ENCODE peak calls at places on chromosomes 1 and 21, in ten cellular contexts. One of them, this sample, is unnamed.

GRCh38 chr1:51519857-51520699 is 1.0 kb upstream of the EPS15 start:
- DNase-seq in AG09309: peak; percentile 74
- DNase-seq in AG10803: no peak
- DNase-seq in psoas muscle: no peak
- DNase-seq in CD4-positive, alpha-beta T cell: no peak
- DNase-seq in MCF 10A: no peak
- DNase-seq in uterus: no peak
- DNase-seq in B cell: peak; percentile 20
- DNase-seq in cardiac fibroblast: peak; percentile 78
- DNase-seq in fibroblast of lung: peak; percentile 96
- DNase-seq in this sample: no peak

GRCh38 chr1:182615468-182616129 is 11.4 kb upstream of the RGS16 start:
- DNase-seq in AG10803: peak; percentile 60
- DNase-seq in AG09309: no peak
- DNase-seq in cardiac fibroblast: peak; percentile 52
- DNase-seq in CD4-positive, alpha-beta T cell: peak; percentile 46
- DNase-seq in fibroblast of lung: peak; percentile 56
- DNase-seq in B cell: peak; percentile 53
- DNase-seq in psoas muscle: peak; percentile 70
- DNase-seq in MCF 10A: peak; percentile 38
- DNase-seq in uterus: peak; percentile 63
- DNase-seq in this sample: no peak

GRCh38 chr1:154534263-154534844 is 24.1 kb downstream of the UBE2Q1 start:
- DNase-seq in AG10803: peak; percentile 14
- DNase-seq in AG09309: no peak
- DNase-seq in cardiac fibroblast: peak; percentile 27
- DNase-seq in CD4-positive, alpha-beta T cell: no peak
- DNase-seq in uterus: no peak
- DNase-seq in fibroblast of lung: peak; percentile 27
- DNase-seq in B cell: no peak
- DNase-seq in MCF 10A: peak; percentile 76
- DNase-seq in psoas muscle: no peak
- DNase-seq in this sample: no peak

GRCh38 chr1:151145158-151146071 is 1.0 kb downstream of the SEMA6C start:
- DNase-seq in MCF 10A: no peak
- DNase-seq in AG10803: no peak
- DNase-seq in fibroblast of lung: peak; percentile 4
- DNase-seq in AG09309: no peak
- DNase-seq in uterus: no peak
- DNase-seq in psoas muscle: no peak
- DNase-seq in cardiac fibroblast: peak; percentile 14
- DNase-seq in CD4-positive, alpha-beta T cell: no peak
- DNase-seq in B cell: peak; percentile 47
- DNase-seq in this sample: no peak

GRCh38 chr1:75233302-75233929 is 99.2 kb downstream of the LHX8 start:
- DNase-seq in fibroblast of lung: peak; percentile 35
- DNase-seq in B cell: peak; percentile 50
- DNase-seq in cardiac fibroblast: peak; percentile 40
- DNase-seq in AG09309: no peak
- DNase-seq in CD4-positive, alpha-beta T cell: no peak
- DNase-seq in AG10803: peak; percentile 15
- DNase-seq in MCF 10A: peak; percentile 62
- DNase-seq in psoas muscle: no peak
- DNase-seq in uterus: no peak
- DNase-seq in this sample: peak; percentile 1

GRCh38 chr1:155254228-155254713 is 1.0 kb downstream of the ENTREP3 start:
- DNase-seq in CD4-positive, alpha-beta T cell: no peak
- DNase-seq in B cell: peak; percentile 27
- DNase-seq in MCF 10A: no peak
- DNase-seq in psoas muscle: no peak
- DNase-seq in fibroblast of lung: no peak
- DNase-seq in cardiac fibroblast: no peak
- DNase-seq in AG10803: no peak
- DNase-seq in AG09309: no peak
- DNase-seq in uterus: no peak
- DNase-seq in this sample: no peak

GRCh38 chr1:209929751-209930150 is 8.3 kb upstream of the SYT14 start:
- DNase-seq in CD4-positive, alpha-beta T cell: no peak
- DNase-seq in AG09309: peak; percentile 21
- DNase-seq in MCF 10A: no peak
- DNase-seq in uterus: no peak
- DNase-seq in fibroblast of lung: peak; percentile 39
- DNase-seq in psoas muscle: no peak
- DNase-seq in cardiac fibroblast: no peak
- DNase-seq in AG10803: peak; percentile 67
- DNase-seq in B cell: no peak
- DNase-seq in this sample: peak; percentile 35

GRCh38 chr1:152189657-152190442 is 30.8 kb upstream of the RPTN start:
- DNase-seq in MCF 10A: peak; percentile 90
- DNase-seq in cardiac fibroblast: peak; percentile 70
- DNase-seq in uterus: peak; percentile 25
- DNase-seq in AG09309: no peak
- DNase-seq in fibroblast of lung: peak; percentile 57
- DNase-seq in psoas muscle: peak; percentile 44
- DNase-seq in CD4-positive, alpha-beta T cell: peak; percentile 41
- DNase-seq in AG10803: peak; percentile 60
- DNase-seq in B cell: peak; percentile 71
- DNase-seq in this sample: no peak

GRCh38 chr1:232837085-232837484 is 31.9 kb downstream of the MAP10 start:
- DNase-seq in uterus: no peak
- DNase-seq in cardiac fibroblast: peak; percentile 5
- DNase-seq in psoas muscle: no peak
- DNase-seq in AG09309: no peak
- DNase-seq in B cell: no peak
- DNase-seq in CD4-positive, alpha-beta T cell: no peak
- DNase-seq in fibroblast of lung: peak; percentile 36
- DNase-seq in MCF 10A: peak; percentile 33
- DNase-seq in AG10803: no peak
- DNase-seq in this sample: no peak

GRCh38 chr1:183812686-183813569 is 8.0 kb downstream of the RGL1 start:
- DNase-seq in B cell: no peak
- DNase-seq in AG10803: peak; percentile 69
- DNase-seq in fibroblast of lung: peak; percentile 76
- DNase-seq in uterus: no peak
- DNase-seq in CD4-positive, alpha-beta T cell: no peak
- DNase-seq in psoas muscle: no peak
- DNase-seq in AG09309: no peak
- DNase-seq in MCF 10A: no peak
- DNase-seq in cardiac fibroblast: peak; percentile 69
- DNase-seq in this sample: no peak

GRCh38 chr1:40901886-40902633 is 39.9 kb upstream of the CITED4 start:
- DNase-seq in AG10803: peak; percentile 48
- DNase-seq in fibroblast of lung: peak; percentile 68
- DNase-seq in MCF 10A: peak; percentile 83
- DNase-seq in CD4-positive, alpha-beta T cell: no peak
- DNase-seq in psoas muscle: peak; percentile 48
- DNase-seq in uterus: no peak
- DNase-seq in B cell: no peak
- DNase-seq in cardiac fibroblast: peak; percentile 71
- DNase-seq in AG09309: peak; percentile 14
- DNase-seq in this sample: peak; percentile 8

GRCh38 chr1:159951016-159951415 is 3.0 kb downstream of the SLAMF9 start:
- DNase-seq in psoas muscle: no peak
- DNase-seq in B cell: no peak
- DNase-seq in CD4-positive, alpha-beta T cell: no peak
- DNase-seq in MCF 10A: no peak
- DNase-seq in AG09309: no peak
- DNase-seq in AG10803: no peak
- DNase-seq in uterus: no peak
- DNase-seq in fibroblast of lung: no peak
- DNase-seq in cardiac fibroblast: no peak
- DNase-seq in this sample: no peak

GRCh38 chr1:55257958-55258357 is 42.8 kb upstream of the USP24 start:
- DNase-seq in cardiac fibroblast: no peak
- DNase-seq in AG09309: no peak
- DNase-seq in AG10803: no peak
- DNase-seq in CD4-positive, alpha-beta T cell: peak; percentile 73
- DNase-seq in uterus: no peak
- DNase-seq in psoas muscle: no peak
- DNase-seq in B cell: peak; percentile 83
- DNase-seq in fibroblast of lung: peak; percentile 15
- DNase-seq in MCF 10A: no peak
- DNase-seq in this sample: no peak

GRCh38 chr21:44848821-44849521 is 24.5 kb downstream of the PTTG1IP start:
- DNase-seq in uterus: no peak
- DNase-seq in AG09309: no peak
- DNase-seq in B cell: no peak
- DNase-seq in fibroblast of lung: no peak
- DNase-seq in AG10803: no peak
- DNase-seq in CD4-positive, alpha-beta T cell: no peak
- DNase-seq in MCF 10A: no peak
- DNase-seq in cardiac fibroblast: no peak
- DNase-seq in psoas muscle: no peak
- DNase-seq in this sample: no peak

GRCh38 chr1:201268604-201269151 is 14.6 kb upstream of the PKP1 start:
- DNase-seq in uterus: peak; percentile 66
- DNase-seq in fibroblast of lung: peak; percentile 80
- DNase-seq in AG10803: peak; percentile 82
- DNase-seq in MCF 10A: peak; percentile 99
- DNase-seq in B cell: no peak
- DNase-seq in psoas muscle: no peak
- DNase-seq in cardiac fibroblast: peak; percentile 75
- DNase-seq in AG09309: peak; percentile 52
- DNase-seq in CD4-positive, alpha-beta T cell: no peak
- DNase-seq in this sample: no peak

GRCh38 chr1:27137022-27137542 is 17.8 kb downstream of the SLC9A1 start:
- DNase-seq in fibroblast of lung: no peak
- DNase-seq in psoas muscle: peak; percentile 57
- DNase-seq in cardiac fibroblast: no peak
- DNase-seq in B cell: peak; percentile 64
- DNase-seq in AG10803: no peak
- DNase-seq in CD4-positive, alpha-beta T cell: peak; percentile 78
- DNase-seq in AG09309: no peak
- DNase-seq in MCF 10A: no peak
- DNase-seq in uterus: no peak
- DNase-seq in this sample: no peak

GRCh38 chr1:227318003-227318851 is at the start of gene CDC42BPA:
- DNase-seq in AG09309: peak; percentile 58
- DNase-seq in CD4-positive, alpha-beta T cell: peak; percentile 29
- DNase-seq in fibroblast of lung: peak; percentile 90
- DNase-seq in AG10803: peak; percentile 88
- DNase-seq in cardiac fibroblast: peak; percentile 95
- DNase-seq in psoas muscle: peak; percentile 86
- DNase-seq in uterus: peak; percentile 78
- DNase-seq in B cell: peak; percentile 36
- DNase-seq in MCF 10A: peak; percentile 96
- DNase-seq in this sample: peak; percentile 71

GRCh38 chr1:167473761-167474160 is 44.6 kb downstream of the CD247 start:
- DNase-seq in psoas muscle: no peak
- DNase-seq in AG10803: no peak
- DNase-seq in AG09309: no peak
- DNase-seq in fibroblast of lung: no peak
- DNase-seq in cardiac fibroblast: no peak
- DNase-seq in B cell: no peak
- DNase-seq in uterus: no peak
- DNase-seq in MCF 10A: no peak
- DNase-seq in CD4-positive, alpha-beta T cell: no peak
- DNase-seq in this sample: no peak

GRCh38 chr1:211192227-211192626 is 58.3 kb upstream of the KCNH1 start:
- DNase-seq in cardiac fibroblast: peak; percentile 5
- DNase-seq in AG10803: no peak
- DNase-seq in B cell: no peak
- DNase-seq in fibroblast of lung: no peak
- DNase-seq in psoas muscle: no peak
- DNase-seq in MCF 10A: no peak
- DNase-seq in CD4-positive, alpha-beta T cell: no peak
- DNase-seq in uterus: no peak
- DNase-seq in AG09309: no peak
- DNase-seq in this sample: no peak

GRCh38 chr1:16254263-16254948 is 17.4 kb upstream of the CPLANE2 start:
- DNase-seq in AG09309: no peak
- DNase-seq in fibroblast of lung: peak; percentile 76
- DNase-seq in AG10803: no peak
- DNase-seq in cardiac fibroblast: no peak
- DNase-seq in MCF 10A: no peak
- DNase-seq in psoas muscle: no peak
- DNase-seq in uterus: no peak
- DNase-seq in B cell: no peak
- DNase-seq in CD4-positive, alpha-beta T cell: no peak
- DNase-seq in this sample: no peak

GRCh38 chr1:61892977-61893376 is 150.7 kb downstream of the PATJ start:
- DNase-seq in psoas muscle: no peak
- DNase-seq in uterus: no peak
- DNase-seq in B cell: no peak
- DNase-seq in AG10803: no peak
- DNase-seq in CD4-positive, alpha-beta T cell: no peak
- DNase-seq in MCF 10A: no peak
- DNase-seq in fibroblast of lung: no peak
- DNase-seq in AG09309: no peak
- DNase-seq in cardiac fibroblast: no peak
- DNase-seq in this sample: no peak

GRCh38 chr1:29599071-29599470 is 362.7 kb downstream of the PTPRU start:
- DNase-seq in psoas muscle: no peak
- DNase-seq in uterus: no peak
- DNase-seq in CD4-positive, alpha-beta T cell: no peak
- DNase-seq in MCF 10A: no peak
- DNase-seq in AG09309: no peak
- DNase-seq in cardiac fibroblast: no peak
- DNase-seq in B cell: no peak
- DNase-seq in fibroblast of lung: no peak
- DNase-seq in AG10803: no peak
- DNase-seq in this sample: no peak
- TF ChIP-seq CTCF in psoas muscle: no peak
- TF ChIP-seq CTCF in uterus: no peak
- TF ChIP-seq CTCF in CD4-positive, alpha-beta T cell: no peak
- TF ChIP-seq CTCF in MCF 10A: no peak
- TF ChIP-seq CTCF in AG09309: no peak
- TF ChIP-seq CTCF in cardiac fibroblast: no peak
- TF ChIP-seq CTCF in B cell: no peak
- TF ChIP-seq CTCF in fibroblast of lung: no peak
- TF ChIP-seq CTCF in AG10803: no peak
- TF ChIP-seq CTCF in this sample: no peak

GRCh38 chr1:65623895-65624294 is 168.8 kb upstream of the PDE4B start:
- DNase-seq in fibroblast of lung: no peak
- DNase-seq in CD4-positive, alpha-beta T cell: no peak
- DNase-seq in B cell: no peak
- DNase-seq in MCF 10A: no peak
- DNase-seq in psoas muscle: no peak
- DNase-seq in cardiac fibroblast: peak; percentile 25
- DNase-seq in AG10803: no peak
- DNase-seq in uterus: no peak
- DNase-seq in AG09309: no peak
- DNase-seq in this sample: no peak
- TF ChIP-seq CTCF in fibroblast of lung: peak; percentile 19
- TF ChIP-seq CTCF in CD4-positive, alpha-beta T cell: no peak
- TF ChIP-seq CTCF in B cell: no peak
- TF ChIP-seq CTCF in MCF 10A: no peak
- TF ChIP-seq CTCF in psoas muscle: no peak
- TF ChIP-seq CTCF in cardiac fibroblast: no peak
- TF ChIP-seq CTCF in AG10803: peak; percentile 25
- TF ChIP-seq CTCF in uterus: no peak
- TF ChIP-seq CTCF in AG09309: peak; percentile 14
- TF ChIP-seq CTCF in this sample: peak; percentile 21

GRCh38 chr1:8702848-8703810 is 114.3 kb downstream of the RERE start:
- DNase-seq in uterus: peak; percentile 90
- DNase-seq in CD4-positive, alpha-beta T cell: no peak
- DNase-seq in AG10803: peak; percentile 90
- DNase-seq in B cell: peak; percentile 89
- DNase-seq in cardiac fibroblast: peak; percentile 95
- DNase-seq in AG09309: peak; percentile 67
- DNase-seq in MCF 10A: peak; percentile 92
- DNase-seq in psoas muscle: peak; percentile 92
- DNase-seq in fibroblast of lung: peak; percentile 93
- DNase-seq in this sample: peak; percentile 67
- TF ChIP-seq CTCF in uterus: no peak
- TF ChIP-seq CTCF in CD4-positive, alpha-beta T cell: no peak
- TF ChIP-seq CTCF in AG10803: no peak
- TF ChIP-seq CTCF in B cell: no peak
- TF ChIP-seq CTCF in cardiac fibroblast: no peak
- TF ChIP-seq CTCF in AG09309: no peak
- TF ChIP-seq CTCF in MCF 10A: no peak
- TF ChIP-seq CTCF in psoas muscle: peak; percentile 2
- TF ChIP-seq CTCF in fibroblast of lung: no peak
- TF ChIP-seq CTCF in this sample: no peak

GRCh38 chr1:93080424-93080823 is 1.3 kb downstream of the MTF2 start:
- DNase-seq in fibroblast of lung: peak; percentile 77
- DNase-seq in AG09309: peak; percentile 61
- DNase-seq in AG10803: peak; percentile 87
- DNase-seq in MCF 10A: peak; percentile 73
- DNase-seq in B cell: peak; percentile 60
- DNase-seq in CD4-positive, alpha-beta T cell: no peak
- DNase-seq in uterus: no peak
- DNase-seq in psoas muscle: no peak
- DNase-seq in cardiac fibroblast: peak; percentile 85
- DNase-seq in this sample: peak; percentile 42
- TF ChIP-seq CTCF in fibroblast of lung: peak; percentile 61
- TF ChIP-seq CTCF in AG09309: peak; percentile 45
- TF ChIP-seq CTCF in AG10803: peak; percentile 67
- TF ChIP-seq CTCF in MCF 10A: peak; percentile 57
- TF ChIP-seq CTCF in B cell: peak; percentile 77
- TF ChIP-seq CTCF in CD4-positive, alpha-beta T cell: peak; percentile 72
- TF ChIP-seq CTCF in uterus: peak; percentile 13
- TF ChIP-seq CTCF in psoas muscle: peak; percentile 51
- TF ChIP-seq CTCF in cardiac fibroblast: peak; percentile 52
- TF ChIP-seq CTCF in this sample: peak; percentile 44

This sample was measured in AG09319.